ENCODE peak calls at places on chromosomes 4 and X, in eight cellular contexts. H, D, B, Z, N, V, T and K are unnamed samples.

GRCh38 chr4:102780476-102781144 is 19.8 kb upstream of the MANBA start:
- DNase-seq in D (no peak), H (peak; percentile 39), B (no peak), V (peak; percentile 29), N (no peak), Z (no peak), T (peak; percentile 89), K (no peak)

GRCh38 chr4:66023061-66023460 is 352.8 kb upstream of the EPHA5 start:
- DNase-seq in Z (no peak), N (no peak), V (peak; percentile 22), B (no peak), D (no peak), H (no peak), T (no peak), K (no peak)

GRCh38 chr4:108622022-108622421 is 1.6 kb downstream of the RPL34 start:
- DNase-seq in T (no peak), Z (no peak), D (no peak), B (no peak), H (no peak), N (no peak), V (no peak), K (no peak)

GRCh38 chrX:133654801-133655200 is 239.5 kb upstream of the GPC4 start:
- DNase-seq in V (peak; percentile 34), D (no peak), T (peak; percentile 28), H (peak; percentile 48), B (peak; percentile 22), Z (peak; percentile 65), N (no peak), K (no peak)

GRCh38 chr4:18103876-18104275 is 82.3 kb upstream of the LCORL start:
- DNase-seq in T (no peak), B (no peak), V (no peak), N (no peak), H (no peak), D (no peak), Z (no peak), K (no peak)

GRCh38 chr4:53136954-53137353 is 228.9 kb downstream of the SCFD2 start:
- DNase-seq in D (no peak), Z (no peak), N (no peak), T (no peak), B (no peak), H (no peak), V (no peak), K (no peak)

GRCh38 chr4:184826315-184827266 is 823 bp upstream of the ACSL1 start:
- DNase-seq in D (no peak), V (no peak), B (peak; percentile 25), T (peak; percentile 17), H (no peak), Z (no peak), N (peak; percentile 50), K (no peak)

GRCh38 chr4:116489739-116490138 is 595.6 kb downstream of the TRAM1L1 start:
- DNase-seq in N (no peak), T (no peak), B (no peak), Z (no peak), D (no peak), V (no peak), H (no peak), K (no peak)

GRCh38 chr4:155208258-155209054 is at the start of gene NPY2R:
- DNase-seq in H (no peak), V (no peak), T (peak; percentile 7), B (no peak), D (no peak), N (peak; percentile 7), Z (peak; percentile 3), K (no peak)

GRCh38 chrX:111322231-111322855 is 52.1 kb upstream of the CAPN6 start:
- DNase-seq in T (no peak), Z (no peak), N (no peak), V (no peak), H (peak; percentile 1), B (no peak), D (no peak), K (no peak)

GRCh38 chr4:21948347-21949072 is at the start of gene KCNIP4:
- DNase-seq in Z (peak; percentile 67), H (peak; percentile 23), B (peak; percentile 4), D (no peak), N (peak; percentile 10), V (peak; percentile 22), T (no peak), K (no peak)

GRCh38 chr4:142353149-142353738 is 492.9 kb downstream of the INPP4B start:
- DNase-seq in V (peak; percentile 63), Z (peak; percentile 89), T (peak; percentile 88), H (peak; percentile 86), B (peak; percentile 88), N (no peak), D (peak; percentile 62), K (no peak)

GRCh38 chrX:65985922-65986588 is 53.8 kb downstream of the VSIG4 start:
- DNase-seq in H (peak; percentile 67), N (peak; percentile 12), T (peak; percentile 80), D (no peak), V (peak; percentile 7), B (peak; percentile 70), Z (peak; percentile 78), K (no peak)

GRCh38 chr4:150315691-150316090 is 237.4 kb downstream of the DCLK2 start:
- DNase-seq in B (no peak), N (no peak), Z (no peak), V (no peak), H (no peak), D (no peak), T (no peak), K (no peak)

GRCh38 chr4:95129708-95130343 is 372.1 kb downstream of the BMPR1B start:
- DNase-seq in V (peak; percentile 99), B (peak; percentile 100), H (peak; percentile 100), N (no peak), T (peak; percentile 97), Z (peak; percentile 99), D (peak; percentile 99), K (no peak)

GRCh38 chr4:3654036-3654807 is 112.0 kb upstream of the ADRA2C start:
- DNase-seq in N (no peak), Z (no peak), H (no peak), V (no peak), B (no peak), D (no peak), T (no peak), K (no peak)

GRCh38 chr4:91746551-91746950 is 557.2 kb upstream of the GRID2 start:
- DNase-seq in N (no peak), H (no peak), Z (no peak), T (no peak), B (no peak), V (no peak), D (no peak), K (no peak)

GRCh38 chr4:145055533-145056257 is 42.3 kb downstream of the ANAPC10 start:
- DNase-seq in T (no peak), D (no peak), H (no peak), N (no peak), B (no peak), Z (no peak), V (no peak), K (no peak)

GRCh38 chr4:157226601-157227000 is 6.1 kb downstream of the GRIA2 start:
- DNase-seq in H (no peak), Z (no peak), D (no peak), B (no peak), T (no peak), V (no peak), N (no peak), K (no peak)
- H3K4me3 ChIP-seq in H (no peak overlapping the region), Z (no peak overlapping the region), D (no peak overlapping the region), B (no peak overlapping the region), T (no peak overlapping the region), V (no peak overlapping the region), N (no peak overlapping the region), K (no peak overlapping the region)

GRCh38 chrX:123648028-123648810 is 84.6 kb downstream of the THOC2 start:
- DNase-seq in D (no peak), Z (peak; percentile 27), B (peak; percentile 55), H (peak; percentile 87), V (peak; percentile 74), N (peak; percentile 42), T (peak; percentile 37), K (no peak)
- H3K4me3 ChIP-seq in D (no peak overlapping the region), Z (no peak overlapping the region), B (no peak overlapping the region), H (peak overlapping the region; percentile 21), V (no peak overlapping the region), N (no peak overlapping the region), T (no peak overlapping the region), K (peak overlapping the region; percentile 34)

GRCh38 chrX:154358829-154359228 is 15.6 kb downstream of the FLNA start:
- DNase-seq in V (no peak), B (no peak), Z (no peak), D (no peak), H (no peak), N (no peak), T (no peak), K (no peak)
- H3K4me3 ChIP-seq in V (no peak overlapping the region), B (no peak overlapping the region), Z (no peak overlapping the region), D (no peak overlapping the region), H (no peak overlapping the region), N (no peak overlapping the region), T (no peak overlapping the region), K (peak overlapping the region; percentile 38)

DNA sequence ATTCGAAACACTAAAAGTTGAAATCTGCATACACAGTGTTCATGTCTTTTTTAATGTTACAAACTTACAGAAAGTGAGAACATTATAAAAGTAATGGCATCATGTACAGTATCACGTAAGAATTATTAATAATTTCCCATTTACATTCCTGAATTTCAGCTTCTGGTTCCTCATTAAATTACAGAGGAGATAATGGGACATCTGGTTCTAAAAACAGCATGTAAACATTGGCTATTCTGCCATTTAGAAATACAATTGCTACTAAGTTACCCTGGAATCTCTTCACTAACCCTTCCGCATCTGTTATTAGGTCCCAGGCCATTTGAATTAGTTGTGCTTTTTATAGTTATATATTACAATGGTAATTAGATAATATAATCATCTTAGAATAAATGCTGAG is 505.1 kb downstream of the FSTL5 start:
- DNase-seq in H (no peak), B (no peak), D (no peak), V (no peak), Z (no peak), N (no peak), T (no peak), K (no peak)
- H3K4me3 ChIP-seq in H (no peak overlapping the region), B (no peak overlapping the region), D (no peak overlapping the region), V (no peak overlapping the region), Z (no peak overlapping the region), N (no peak overlapping the region), T (no peak overlapping the region), K (no peak overlapping the region)